ENCODE peak calls at places on chromosomes 11 and 22, in seven cellular contexts. I, F, K, B, H, V and Z are unnamed samples.

GRCh38 chr11:130217133-130217631 is 57.6 kb downstream of the ST14 start:
- DNase-seq in K (no peak), F (no peak), V (peak; percentile 11), I (peak; percentile 73), B (no peak), H (no peak), Z (no peak)

GRCh38 chr11:130551388-130551787 is 102.9 kb downstream of the ADAMTS15 start:
- DNase-seq in H (no peak), K (no peak), I (no peak), F (peak; percentile 43), B (no peak), V (no peak), Z (peak; percentile 28)

GRCh38 chr11:43367382-43368178 is 8.9 kb downstream of the TTC17 start:
- DNase-seq in F (peak; percentile 70), V (no peak), B (peak; percentile 90), I (no peak), K (no peak), H (no peak), Z (no peak)

GRCh38 chr22:24432059-24432853 is 4.9 kb downstream of the ADORA2A start:
- DNase-seq in H (no peak), V (no peak), F (no peak), I (no peak), B (peak; percentile 60), K (peak; percentile 80), Z (no peak)

GRCh38 chr11:65777821-65778361 is 2.9 kb downstream of the AP5B1 start:
- DNase-seq in H (no peak), K (no peak), B (no peak), I (no peak), V (no peak), F (no peak), Z (no peak)

GRCh38 chr22:17717708-17718107 is 56.6 kb downstream of the BID start:
- DNase-seq in K (no peak), B (peak; percentile 23), V (no peak), H (no peak), F (no peak), I (no peak), Z (no peak)

GRCh38 chr22:20656902-20657836 is 116.7 kb upstream of the SERPIND1 start:
- DNase-seq in H (no peak), K (no peak), I (no peak), V (no peak), F (peak; percentile 29), B (no peak), Z (no peak)

GRCh38 chr11:35725880-35726279 is 63.3 kb downstream of the TRIM44 start:
- DNase-seq in V (no peak), B (peak; percentile 81), I (no peak), F (no peak), K (no peak), H (no peak), Z (no peak)

GRCh38 chr11:12512826-12513395 is 135.5 kb downstream of the PARVA start:
- DNase-seq in B (no peak), H (no peak), K (no peak), F (no peak), I (no peak), V (no peak), Z (no peak)

GRCh38 chr22:50243704-50244419 is 961 bp downstream of the TUBGCP6 start:
- DNase-seq in F (no peak), K (no peak), H (no peak), V (no peak), I (no peak), B (no peak), Z (no peak)

GRCh38 chr11:43358308-43358669 is 431 bp upstream of the TTC17 start:
- DNase-seq in K (no peak), I (no peak), H (no peak), B (peak; percentile 17), V (no peak), F (peak; percentile 37), Z (no peak)

GRCh38 chr11:87926250-87926970 is 248.8 kb downstream of the RAB38 start:
- DNase-seq in F (peak; percentile 34), K (no peak), I (peak; percentile 50), B (peak; percentile 96), H (no peak), V (no peak), Z (peak; percentile 3)

GRCh38 chr11:69637956-69638871 is 2.7 kb upstream of the CCND1 start:
- DNase-seq in B (peak; percentile 33), I (peak; percentile 88), V (peak; percentile 81), H (peak; percentile 70), F (peak; percentile 45), K (peak; percentile 60), Z (peak; percentile 62)

GRCh38 chr11:3835752-3836151 is 5.0 kb downstream of the RHOG start:
- DNase-seq in F (peak; percentile 48), B (no peak), I (no peak), K (no peak), H (no peak), V (no peak), Z (no peak)

GRCh38 chr11:20032577-20033265 is 127.6 kb downstream of the DBX1 start:
- DNase-seq in K (no peak), I (no peak), V (no peak), H (no peak), F (no peak), B (peak; percentile 85), Z (no peak)

GRCh38 chr11:75905434-75905833 is 90.4 kb downstream of the UVRAG start:
- DNase-seq in H (no peak), V (no peak), B (no peak), F (no peak), I (no peak), K (no peak), Z (no peak)

GRCh38 chr11:11580831-11581492 is 40.8 kb downstream of the GALNT18 start:
- DNase-seq in I (no peak), H (no peak), K (peak; percentile 79), F (no peak), B (no peak), V (no peak), Z (no peak)

GRCh38 chr11:3781423-3781822 is 15.9 kb downstream of the NUP98 start:
- DNase-seq in B (peak; percentile 64), H (no peak), K (no peak), V (no peak), I (no peak), F (peak; percentile 75), Z (no peak)

GRCh38 chr11:61966673-61967176 is 709 bp downstream of the FTH1 start:
- DNase-seq in F (no peak), H (no peak), K (no peak), B (no peak), I (peak; percentile 63), V (no peak), Z (peak; percentile 41)

GRCh38 chr22:39868741-39869140 is 24.8 kb downstream of the ENTHD1 start:
- DNase-seq in H (no peak), I (no peak), V (no peak), B (no peak), K (no peak), F (no peak), Z (no peak)

GRCh38 chr22:43060213-43060612 is 29.0 kb downstream of the TTLL1 start:
- DNase-seq in H (peak; percentile 83), V (peak; percentile 91), F (peak; percentile 14), B (peak; percentile 10), I (peak; percentile 87), K (no peak), Z (no peak)